ENCODE peak calls at places on chromosomes 13 and 19, in nine cellular contexts. V is DND-41, M is ovary, S is astrocyte, P is neuronal stem cell, I is right cardiac atrium, H is adrenal gland, C is ascending aorta, O is brain microvascular endothelial cell. X is an unnamed sample.

GRCh38 chr19:55258476-55258827 is 365 bp downstream of the PPP6R1 start:
- DNase-seq in V (peak), M (no peak), S (peak), P (no peak), I (no peak), H (no peak), C (no peak), O (no peak), X (no peak)

GRCh38 chr19:8569066-8569761 is 8.0 kb downstream of the MYO1F start:
- DNase-seq in V (peak), M (no peak), S (peak), P (no peak), I (peak), H (peak), C (peak), O (peak), X (no peak)

GRCh38 chr13:110869231-110869804 is 45.6 kb downstream of the ANKRD10 start:
- DNase-seq in V (no peak), M (no peak), S (peak), P (no peak), I (peak), H (no peak), C (no peak), O (no peak), X (no peak)

GRCh38 chr13:40798380-40798779 is 9.0 kb downstream of the SLC25A15 start:
- DNase-seq in V (peak), M (no peak), S (no peak), P (no peak), I (no peak), H (no peak), C (no peak), O (no peak), X (no peak)

GRCh38 chr13:111175948-111176347 is 60.8 kb downstream of the ARHGEF7 start:
- DNase-seq in V (no peak), M (no peak), S (no peak), P (no peak), I (no peak), H (no peak), C (no peak), O (no peak), X (no peak)

GRCh38 chr19:15299568-15300409 is 32.5 kb downstream of the BRD4 start:
- DNase-seq in V (no peak), M (no peak), S (peak), P (no peak), I (no peak), H (peak), C (no peak), O (peak), X (no peak)

GRCh38 chr13:51942189-51942588 is 69.1 kb downstream of the ATP7B start:
- DNase-seq in V (no peak), M (no peak), S (no peak), P (no peak), I (no peak), H (no peak), C (no peak), O (no peak), X (no peak)

GRCh38 chr13:66618702-66619101 is 611.4 kb downstream of the PCDH9 start:
- DNase-seq in V (no peak), M (no peak), S (peak), P (no peak), I (no peak), H (no peak), C (no peak), O (no peak), X (no peak)

GRCh38 chr19:46133101-46133627 is 8.7 kb upstream of the IGFL3 start:
- DNase-seq in V (no peak), M (no peak), S (peak), P (peak), I (peak), H (peak), C (no peak), O (peak), X (peak)

GRCh38 chr13:46648166-46648607 is 95.2 kb downstream of the LRCH1 start:
- DNase-seq in V (peak), M (no peak), S (no peak), P (no peak), I (no peak), H (peak), C (no peak), O (no peak), X (no peak)

GRCh38 chr13:71358218-71358617 is 508.8 kb downstream of the DACH1 start:
- DNase-seq in V (no peak), M (no peak), S (no peak), P (no peak), I (no peak), H (no peak), C (no peak), O (no peak), X (no peak)

GRCh38 chr13:50124536-50125305 is 109.5 kb downstream of the KCNRG start:
- DNase-seq in V (no peak), M (peak), S (peak), P (peak), I (peak), H (peak), C (no peak), O (no peak), X (peak)

DNA sequence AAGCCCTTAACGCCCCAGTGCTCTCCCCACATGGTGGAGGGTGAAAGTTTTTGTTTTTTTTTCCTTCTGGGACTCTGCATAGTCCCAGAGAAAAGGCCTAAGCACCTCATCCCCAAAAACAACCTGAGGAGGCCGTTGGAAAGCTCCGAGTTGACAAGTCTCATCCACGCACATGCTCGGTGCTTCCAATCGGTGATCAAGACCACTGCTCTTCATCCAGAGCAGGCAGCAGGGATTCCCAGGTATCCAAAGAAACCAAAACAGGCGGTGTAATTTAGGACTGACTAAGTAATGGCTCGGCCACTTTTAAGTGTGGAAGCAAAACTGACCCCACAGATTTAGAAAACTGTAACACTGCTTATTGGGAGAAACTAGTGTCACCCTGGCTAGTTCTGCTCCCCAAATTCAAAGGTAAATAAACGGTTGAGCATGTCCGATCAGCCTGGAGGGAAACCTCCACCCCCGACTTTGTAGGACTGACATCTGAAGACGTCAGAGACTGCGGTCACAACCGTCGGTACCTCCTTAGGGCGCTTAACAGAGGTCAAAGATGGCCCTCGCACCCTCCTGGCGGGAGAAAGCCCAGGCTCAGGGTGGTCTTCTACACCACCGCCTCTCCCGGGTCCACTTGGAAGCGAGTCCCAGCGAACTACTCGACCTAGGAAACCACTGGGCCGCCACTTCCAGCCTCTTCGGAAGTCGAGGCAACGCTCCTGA is 997 bp upstream of the ZNF446 start:
- DNase-seq in V (no peak), M (no peak), S (no peak), P (no peak), I (no peak), H (no peak), C (no peak), O (no peak), X (no peak)
- H3K27ac ChIP-seq in V (peak), M (peak), S (peak), P (peak), I (peak), H (peak), C (peak), O (peak), X (peak)

GRCh38 chr13:23776698-23777570 is 112.3 kb downstream of the MIPEP start:
- DNase-seq in V (no peak), M (no peak), S (no peak), P (no peak), I (no peak), H (no peak), C (no peak), O (no peak), X (no peak)
- H3K4me3 ChIP-seq in V (no peak), M (no peak), S (no peak), P (no peak), I (no peak), H (no peak), C (no peak), O (no peak), X (no peak)

GRCh38 chr19:17245535-17245984 is at the start of gene NR2F6:
- DNase-seq in V (no peak), M (no peak), S (no peak), P (no peak), I (no peak), H (no peak), C (no peak), O (no peak), X (no peak)
- H3K27ac ChIP-seq in V (peak), M (peak), S (no peak), P (peak), I (peak), H (peak), C (peak), O (no peak), X (peak)

GRCh38 chr19:39542198-39542597 is 2.2 kb upstream of the EID2 start:
- DNase-seq in V (no peak), M (no peak), S (no peak), P (no peak), I (no peak), H (no peak), C (no peak), O (no peak), X (no peak)
- H3K4me3 ChIP-seq in V (no peak), M (no peak), S (no peak), P (no peak), I (no peak), H (no peak), C (no peak), O (no peak), X (no peak)

DNA sequence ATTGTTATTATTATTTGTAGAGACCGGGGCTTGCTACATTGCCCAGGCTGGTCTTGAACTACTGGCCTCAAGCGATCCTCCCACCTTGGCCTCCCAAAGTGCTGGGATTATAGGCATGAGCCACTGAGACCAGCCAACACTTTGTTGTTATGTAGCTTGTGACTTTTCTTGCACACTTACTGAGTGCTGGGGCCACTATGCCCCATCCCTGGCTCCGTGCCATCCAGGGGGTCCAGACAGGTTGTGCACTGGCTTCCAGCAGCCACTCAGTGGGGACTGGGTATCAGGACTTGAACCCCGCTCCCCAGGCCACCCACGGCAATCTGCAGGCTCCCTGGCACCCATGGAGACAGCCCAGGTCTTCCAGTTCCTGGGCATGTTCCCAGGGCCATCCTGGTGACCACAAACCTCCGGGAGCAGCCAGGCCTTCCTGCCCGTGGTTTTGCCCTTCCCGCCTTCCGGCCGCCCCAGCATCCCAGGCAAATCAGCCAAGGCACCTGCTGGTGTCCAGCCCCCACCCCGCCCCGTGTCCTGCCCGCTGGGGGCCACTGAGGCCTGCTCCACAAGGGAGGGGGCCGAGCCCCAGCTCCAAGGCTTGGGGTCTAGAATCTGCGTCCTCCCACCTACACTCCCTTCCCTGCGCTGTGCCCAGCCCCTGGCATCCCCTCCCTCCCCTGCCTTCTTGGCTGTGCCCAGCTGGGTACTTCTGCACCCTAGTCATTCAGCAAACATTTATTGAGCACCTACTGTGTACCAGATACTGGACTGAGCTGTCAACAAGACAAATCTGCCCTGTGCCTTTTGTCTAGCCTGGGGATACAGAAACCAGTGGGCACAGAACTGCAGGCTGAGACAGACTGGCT is 23.7 kb upstream of the SEMA6B start:
- DNase-seq in V (no peak), M (no peak), S (no peak), P (no peak), I (no peak), H (peak), C (no peak), O (no peak), X (no peak)
- H3K27ac ChIP-seq in V (no peak), M (no peak), S (no peak), P (no peak), I (no peak), H (no peak), C (no peak), O (no peak), X (no peak)

DNA sequence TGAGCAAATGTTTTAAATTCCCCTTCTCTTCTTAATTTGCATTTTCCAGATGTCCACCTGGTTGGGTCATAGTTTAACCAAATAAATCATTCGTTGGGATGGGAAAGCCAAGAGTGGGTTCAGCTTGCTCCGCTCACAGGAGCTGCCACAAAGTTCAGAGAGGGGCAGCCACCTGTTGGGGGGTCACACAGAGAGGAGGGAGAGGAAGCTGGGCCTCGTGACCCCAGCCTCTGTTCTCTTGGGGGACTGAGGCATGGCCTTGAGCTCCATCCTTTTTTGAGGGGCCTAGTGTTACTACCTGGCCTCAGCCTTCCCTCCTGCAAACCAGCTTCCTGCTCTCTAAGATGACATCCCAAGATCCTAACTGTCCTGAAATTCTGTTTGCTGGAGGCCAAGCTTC is 2.5 kb downstream of the MEF2B start:
- DNase-seq in V (no peak), M (no peak), S (no peak), P (no peak), I (no peak), H (no peak), C (no peak), O (no peak), X (no peak)
- H3K4me3 ChIP-seq in V (no peak), M (no peak), S (no peak), P (no peak), I (no peak), H (no peak), C (no peak), O (no peak), X (no peak)